ENCODE peak calls at places on chromosomes 13 and 19, in ten cellular contexts. R is GM23338; S is mesenchymal stem cell; D is esophagus squamous epithelium; T is aorta; U is AG04450; Z is cardiac muscle cell; B is body of pancreas; Y is CD4-positive, CD25-positive, alpha-beta regulatory T cell; L is RWPE1. E is an unnamed sample.

GRCh38 chr19:57559008-57559403 is 657 bp downstream of the ZNF550 start:
- DNase-seq in S (peak; percentile 21), T (no peak), L (peak; percentile 51), U (no peak), Y (peak; percentile 42), R (peak; percentile 55), B (peak; percentile 13), D (no peak), Z (peak; percentile 35), E (no peak)

GRCh38 chr19:55508120-55508519 is 19.9 kb downstream of the SSC5D start:
- DNase-seq in Y (no peak), U (no peak), Z (no peak), D (no peak), R (no peak), T (no peak), L (no peak), S (no peak), B (no peak), E (no peak)

GRCh38 chr19:38869160-38869835 is 8.8 kb downstream of the RINL start:
- DNase-seq in Y (peak; percentile 54), S (no peak), D (no peak), U (no peak), T (no peak), R (peak; percentile 70), B (peak; percentile 50), L (no peak), Z (no peak), E (no peak)

GRCh38 chr13:46624353-46624752 is 71.4 kb downstream of the LRCH1 start:
- DNase-seq in D (no peak), Y (no peak), R (no peak), T (no peak), S (no peak), Z (no peak), U (no peak), L (no peak), B (no peak), E (no peak)

GRCh38 chr13:51643114-51643881 is 59.0 kb downstream of the WDFY2 start:
- DNase-seq in Y (peak; percentile 11), D (no peak), S (peak; percentile 95), B (no peak), T (no peak), U (peak; percentile 63), L (peak; percentile 82), R (peak; percentile 44), Z (peak; percentile 85), E (no peak)

GRCh38 chr19:16831531-16831930 is 2.3 kb downstream of the SIN3B start:
- DNase-seq in R (no peak), T (no peak), D (no peak), L (no peak), U (no peak), S (no peak), B (no peak), Z (no peak), Y (no peak), E (no peak)

GRCh38 chr19:51799311-51799997 is 4.5 kb downstream of the FPR3 start:
- DNase-seq in Y (no peak), Z (peak; percentile 100), R (no peak), L (peak; percentile 85), T (peak; percentile 88), B (peak; percentile 65), D (no peak), U (peak; percentile 76), S (peak; percentile 6), E (no peak)

GRCh38 chr13:102132896-102133295 is 269.0 kb downstream of the FGF14 start:
- DNase-seq in T (no peak), Y (no peak), U (no peak), R (no peak), Z (no peak), S (no peak), D (no peak), L (no peak), B (no peak), E (no peak)

GRCh38 chr13:98451676-98452105 is 125.2 kb downstream of the STK24 start:
- DNase-seq in L (no peak), Z (peak; percentile 22), R (no peak), S (no peak), D (no peak), B (peak; percentile 47), U (no peak), Y (no peak), T (peak; percentile 88), E (no peak)

GRCh38 chr13:40539954-40540706 is 126.3 kb downstream of the FOXO1 start:
- DNase-seq in L (peak; percentile 74), B (peak; percentile 26), T (no peak), U (peak; percentile 24), Y (no peak), R (peak; percentile 83), S (peak; percentile 72), D (no peak), Z (peak; percentile 89), E (no peak)

GRCh38 chr19:6717036-6717435 is 3.4 kb downstream of the C3 start:
- DNase-seq in Z (no peak), Y (peak; percentile 22), T (no peak), L (no peak), D (no peak), B (no peak), U (no peak), S (no peak), R (no peak), E (no peak)

GRCh38 chr13:23567792-23568480 is 2.3 kb upstream of the TNFRSF19 start:
- DNase-seq in R (no peak), Z (peak; percentile 19), T (no peak), B (no peak), S (no peak), D (no peak), U (no peak), Y (no peak), L (no peak), E (no peak)

GRCh38 chr13:23554000-23554399 is 16.2 kb upstream of the TNFRSF19 start:
- DNase-seq in Y (no peak), S (no peak), B (no peak), Z (no peak), D (no peak), L (peak; percentile 45), R (no peak), U (no peak), T (no peak), E (no peak)

GRCh38 chr13:31310356-31310755 is 110.6 kb downstream of the B3GLCT start:
- DNase-seq in S (no peak), U (no peak), R (no peak), B (no peak), L (no peak), T (no peak), Y (no peak), Z (no peak), D (no peak), E (no peak)

GRCh38 chr13:31314961-31315360 is 115.2 kb downstream of the B3GLCT start:
- DNase-seq in B (no peak), U (no peak), Z (no peak), S (no peak), L (no peak), T (no peak), D (no peak), R (no peak), Y (no peak), E (no peak)

GRCh38 chr13:31310781-31311180 is 111.0 kb downstream of the B3GLCT start:
- DNase-seq in Z (no peak), L (no peak), T (no peak), R (no peak), U (no peak), B (no peak), Y (no peak), D (no peak), S (no peak), E (no peak)
- H3K27ac ChIP-seq in Z (no peak overlapping the region), L (peak overlapping the region; percentile 86), T (no peak overlapping the region), R (no peak overlapping the region), U (no peak overlapping the region), B (no peak overlapping the region), Y (no peak overlapping the region), D (peak overlapping the region; percentile 39), S (peak overlapping the region; percentile 4), E (no peak overlapping the region)

GRCh38 chr19:13034636-13035035 is 39.4 kb downstream of the NFIX start:
- DNase-seq in B (no peak), S (no peak), R (no peak), T (no peak), D (no peak), U (no peak), Z (no peak), L (no peak), Y (no peak), E (no peak)
- H3K27ac ChIP-seq in B (peak overlapping the region; percentile 42), S (no peak overlapping the region), R (no peak overlapping the region), T (no peak overlapping the region), D (peak overlapping the region; percentile 91), U (no peak overlapping the region), Z (no peak overlapping the region), L (peak overlapping the region; percentile 77), Y (no peak overlapping the region), E (peak overlapping the region; percentile 99)

DNA sequence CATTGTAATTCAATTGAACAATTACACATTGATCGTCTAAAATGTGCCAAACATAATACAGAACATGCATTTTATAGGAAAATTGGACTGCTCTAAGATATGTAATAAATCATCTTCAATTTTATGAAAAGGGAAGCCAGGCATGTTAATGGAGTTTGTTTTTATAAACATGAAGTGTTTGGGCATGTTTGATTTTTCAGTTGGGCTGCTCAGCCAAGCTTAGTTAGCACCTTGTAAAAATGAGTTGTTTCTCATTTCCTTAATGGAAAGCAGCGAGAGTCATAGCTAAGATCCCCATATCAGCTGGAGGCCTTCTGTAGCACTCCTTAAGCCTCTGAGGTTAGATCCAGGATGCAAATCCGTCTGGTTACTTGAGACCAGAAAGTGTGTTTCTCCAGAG is 422.3 kb downstream of the SPRY2 start:
- DNase-seq in D (no peak), T (no peak), R (no peak), Y (no peak), U (no peak), B (no peak), Z (no peak), L (no peak), S (no peak), E (no peak)
- H3K27ac ChIP-seq in D (peak overlapping the region; percentile 4), T (no peak overlapping the region), R (no peak overlapping the region), Y (no peak overlapping the region), U (no peak overlapping the region), B (no peak overlapping the region), Z (no peak overlapping the region), L (no peak overlapping the region), S (no peak overlapping the region), E (no peak overlapping the region)

GRCh38 chr13:79522583-79522982 is 41.6 kb downstream of the NDFIP2 start:
- DNase-seq in R (no peak), Z (peak; percentile 71), D (no peak), U (no peak), Y (peak; percentile 92), B (no peak), T (no peak), S (no peak), L (no peak), E (no peak)

GRCh38 chr13:79527698-79528097 is 46.7 kb downstream of the NDFIP2 start:
- DNase-seq in L (no peak), B (no peak), D (no peak), Y (no peak), Z (no peak), R (no peak), S (no peak), U (no peak), T (no peak), E (no peak)

GRCh38 chr13:79528356-79528755 is 47.4 kb downstream of the NDFIP2 start:
- DNase-seq in L (no peak), R (no peak), D (no peak), U (no peak), S (peak; percentile 11), Y (no peak), Z (no peak), B (no peak), T (no peak), E (no peak)

GRCh38 chr13:79525051-79525450 is 44.1 kb downstream of the NDFIP2 start:
- DNase-seq in D (no peak), Y (peak; percentile 14), T (no peak), B (no peak), U (no peak), L (no peak), R (no peak), Z (no peak), S (no peak), E (no peak)

GRCh38 chr13:79525458-79525857 is 44.5 kb downstream of the NDFIP2 start:
- DNase-seq in S (no peak), T (no peak), Z (peak; percentile 29), Y (peak; percentile 19), D (no peak), R (no peak), L (peak; percentile 41), U (no peak), B (no peak), E (no peak)
- H3K27ac ChIP-seq in S (no peak overlapping the region), T (no peak overlapping the region), Z (no peak overlapping the region), Y (no peak overlapping the region), D (no peak overlapping the region), R (no peak overlapping the region), L (no peak overlapping the region), U (no peak overlapping the region), B (no peak overlapping the region), E (peak overlapping the region; percentile 46)